ENCODE peak calls at places on chromosomes 2 and 18, in eight cellular contexts. One of them, this sample, is unnamed.
A peak's percentile ranks its signal among the peaks of the same experiment; 100 is the strongest.

GRCh38 chr2:197189770-197190434 is 120.7 kb downstream of the ANKRD44 start:
- DNase-seq in spleen: no peak
- DNase-seq in endodermal cell: peak; percentile 65
- DNase-seq in prostate gland: no peak
- DNase-seq in right cardiac atrium: no peak
- DNase-seq in pancreas: no peak
- DNase-seq in K562: no peak
- DNase-seq in CD8-positive, alpha-beta T cell: no peak
- DNase-seq in this sample: no peak

GRCh38 chr2:9781252-9781651 is 62.0 kb upstream of the TAF1B start:
- DNase-seq in spleen: no peak
- DNase-seq in endodermal cell: no peak
- DNase-seq in prostate gland: peak; percentile 59
- DNase-seq in right cardiac atrium: no peak
- DNase-seq in pancreas: no peak
- DNase-seq in K562: no peak
- DNase-seq in CD8-positive, alpha-beta T cell: no peak
- DNase-seq in this sample: no peak

GRCh38 chr2:212124597-212124996 is 414.0 kb downstream of the ERBB4 start:
- DNase-seq in spleen: no peak
- DNase-seq in endodermal cell: no peak
- DNase-seq in prostate gland: no peak
- DNase-seq in right cardiac atrium: no peak
- DNase-seq in pancreas: no peak
- DNase-seq in K562: no peak
- DNase-seq in CD8-positive, alpha-beta T cell: no peak
- DNase-seq in this sample: peak; percentile 73

GRCh38 chr2:240205348-240205747 is 64.9 kb upstream of the OTOS start:
- DNase-seq in spleen: peak; percentile 34
- DNase-seq in endodermal cell: peak; percentile 77
- DNase-seq in prostate gland: no peak
- DNase-seq in right cardiac atrium: no peak
- DNase-seq in pancreas: no peak
- DNase-seq in K562: no peak
- DNase-seq in CD8-positive, alpha-beta T cell: no peak
- DNase-seq in this sample: no peak

GRCh38 chr18:37122877-37123276 is 293.9 kb downstream of the KIAA1328 start:
- DNase-seq in spleen: no peak
- DNase-seq in endodermal cell: no peak
- DNase-seq in prostate gland: no peak
- DNase-seq in right cardiac atrium: no peak
- DNase-seq in pancreas: no peak
- DNase-seq in K562: no peak
- DNase-seq in CD8-positive, alpha-beta T cell: no peak
- DNase-seq in this sample: no peak

GRCh38 chr2:15855766-15856260 is 84.5 kb upstream of the MYCN start:
- DNase-seq in spleen: no peak
- DNase-seq in endodermal cell: no peak
- DNase-seq in prostate gland: no peak
- DNase-seq in right cardiac atrium: no peak
- DNase-seq in pancreas: no peak
- DNase-seq in K562: no peak
- DNase-seq in CD8-positive, alpha-beta T cell: no peak
- DNase-seq in this sample: no peak

GRCh38 chr18:23703057-23703986 is 14.1 kb downstream of the LAMA3 start:
- DNase-seq in spleen: no peak
- DNase-seq in endodermal cell: no peak
- DNase-seq in prostate gland: peak; percentile 57
- DNase-seq in right cardiac atrium: no peak
- DNase-seq in pancreas: no peak
- DNase-seq in K562: peak; percentile 39
- DNase-seq in CD8-positive, alpha-beta T cell: no peak
- DNase-seq in this sample: peak; percentile 83

GRCh38 chr18:44828080-44828479 is 147.4 kb downstream of the SETBP1 start:
- DNase-seq in spleen: no peak
- DNase-seq in endodermal cell: no peak
- DNase-seq in prostate gland: peak; percentile 13
- DNase-seq in right cardiac atrium: no peak
- DNase-seq in pancreas: no peak
- DNase-seq in K562: no peak
- DNase-seq in CD8-positive, alpha-beta T cell: no peak
- DNase-seq in this sample: no peak

GRCh38 chr2:9392895-9393757 is 30.2 kb downstream of the ITGB1BP1 start:
- DNase-seq in spleen: peak; percentile 60
- DNase-seq in endodermal cell: peak; percentile 78
- DNase-seq in prostate gland: no peak
- DNase-seq in right cardiac atrium: peak; percentile 81
- DNase-seq in pancreas: no peak
- DNase-seq in K562: no peak
- DNase-seq in CD8-positive, alpha-beta T cell: no peak
- DNase-seq in this sample: peak; percentile 71

GRCh38 chr2:74553892-74554820 is at the start of the genes DOK1 and LOXL3:
- DNase-seq in spleen: peak; percentile 97
- DNase-seq in endodermal cell: peak; percentile 94
- DNase-seq in prostate gland: peak; percentile 61
- DNase-seq in right cardiac atrium: peak; percentile 96
- DNase-seq in pancreas: peak; percentile 90
- DNase-seq in K562: peak; percentile 94
- DNase-seq in CD8-positive, alpha-beta T cell: peak; percentile 82
- DNase-seq in this sample: peak; percentile 98

GRCh38 chr2:28392297-28393114 is at the start of gene FOSL2:
- DNase-seq in spleen: peak; percentile 97
- DNase-seq in endodermal cell: peak; percentile 97
- DNase-seq in prostate gland: peak; percentile 98
- DNase-seq in right cardiac atrium: peak; percentile 98
- DNase-seq in pancreas: peak; percentile 96
- DNase-seq in K562: peak; percentile 93
- DNase-seq in CD8-positive, alpha-beta T cell: peak; percentile 98
- DNase-seq in this sample: peak; percentile 100

GRCh38 chr2:98468621-98469236 is 24.1 kb downstream of the INPP4A start:
- DNase-seq in spleen: peak; percentile 22
- DNase-seq in endodermal cell: no peak
- DNase-seq in prostate gland: no peak
- DNase-seq in right cardiac atrium: no peak
- DNase-seq in pancreas: no peak
- DNase-seq in K562: no peak
- DNase-seq in CD8-positive, alpha-beta T cell: peak; percentile 34
- DNase-seq in this sample: peak; percentile 32

GRCh38 chr2:186570587-186570986 is 19.3 kb upstream of the ITGAV start:
- DNase-seq in spleen: no peak
- DNase-seq in endodermal cell: no peak
- DNase-seq in prostate gland: no peak
- DNase-seq in right cardiac atrium: no peak
- DNase-seq in pancreas: no peak
- DNase-seq in K562: no peak
- DNase-seq in CD8-positive, alpha-beta T cell: no peak
- DNase-seq in this sample: peak; percentile 66

GRCh38 chr2:204108874-204109295 is 172.3 kb downstream of the ICOS start:
- DNase-seq in spleen: no peak
- DNase-seq in endodermal cell: no peak
- DNase-seq in prostate gland: no peak
- DNase-seq in right cardiac atrium: no peak
- DNase-seq in pancreas: no peak
- DNase-seq in K562: no peak
- DNase-seq in CD8-positive, alpha-beta T cell: peak; percentile 21
- DNase-seq in this sample: no peak

GRCh38 chr2:190964170-190964795 is 49.7 kb downstream of the STAT1 start:
- DNase-seq in spleen: peak; percentile 50
- DNase-seq in endodermal cell: no peak
- DNase-seq in prostate gland: no peak
- DNase-seq in right cardiac atrium: no peak
- DNase-seq in pancreas: no peak
- DNase-seq in K562: no peak
- DNase-seq in CD8-positive, alpha-beta T cell: no peak
- DNase-seq in this sample: no peak

GRCh38 chr2:240556553-240557100 is 1.2 kb downstream of the ANKMY1 start:
- DNase-seq in spleen: peak; percentile 89
- DNase-seq in endodermal cell: peak; percentile 89
- DNase-seq in prostate gland: peak; percentile 5
- DNase-seq in right cardiac atrium: peak; percentile 68
- DNase-seq in pancreas: peak; percentile 64
- DNase-seq in K562: peak; percentile 37
- DNase-seq in CD8-positive, alpha-beta T cell: peak; percentile 78
- DNase-seq in this sample: peak; percentile 40

GRCh38 chr2:235850771-235851551 is 317.2 kb downstream of the GBX2 start:
- DNase-seq in spleen: peak; percentile 65
- DNase-seq in endodermal cell: no peak
- DNase-seq in prostate gland: no peak
- DNase-seq in right cardiac atrium: no peak
- DNase-seq in pancreas: no peak
- DNase-seq in K562: no peak
- DNase-seq in CD8-positive, alpha-beta T cell: no peak
- DNase-seq in this sample: peak; percentile 65

GRCh38 chr2:64888591-64889309 is 100.4 kb upstream of the SLC1A4 start:
- DNase-seq in spleen: no peak
- DNase-seq in endodermal cell: peak; percentile 86
- DNase-seq in prostate gland: no peak
- DNase-seq in right cardiac atrium: no peak
- DNase-seq in pancreas: no peak
- DNase-seq in K562: peak; percentile 26
- DNase-seq in CD8-positive, alpha-beta T cell: no peak
- DNase-seq in this sample: peak; percentile 24

GRCh38 chr2:163604941-163605555 is 130.8 kb downstream of the FIGN start:
- DNase-seq in spleen: no peak
- DNase-seq in endodermal cell: no peak
- DNase-seq in prostate gland: no peak
- DNase-seq in right cardiac atrium: no peak
- DNase-seq in pancreas: no peak
- DNase-seq in K562: no peak
- DNase-seq in CD8-positive, alpha-beta T cell: no peak
- DNase-seq in this sample: peak; percentile 55

GRCh38 chr18:10877974-10878373 is 271.4 kb downstream of the PIEZO2 start:
- DNase-seq in spleen: no peak
- DNase-seq in endodermal cell: no peak
- DNase-seq in prostate gland: no peak
- DNase-seq in right cardiac atrium: no peak
- DNase-seq in pancreas: no peak
- DNase-seq in K562: no peak
- DNase-seq in CD8-positive, alpha-beta T cell: no peak
- DNase-seq in this sample: no peak

GRCh38 chr18:10872297-10872696 is 277.1 kb downstream of the PIEZO2 start:
- DNase-seq in spleen: no peak
- DNase-seq in endodermal cell: no peak
- DNase-seq in prostate gland: no peak
- DNase-seq in right cardiac atrium: no peak
- DNase-seq in pancreas: no peak
- DNase-seq in K562: no peak
- DNase-seq in CD8-positive, alpha-beta T cell: no peak
- DNase-seq in this sample: no peak

GRCh38 chr18:10878703-10879102 is 270.7 kb downstream of the PIEZO2 start:
- DNase-seq in spleen: no peak
- DNase-seq in endodermal cell: no peak
- DNase-seq in prostate gland: no peak
- DNase-seq in right cardiac atrium: no peak
- DNase-seq in pancreas: no peak
- DNase-seq in K562: no peak
- DNase-seq in CD8-positive, alpha-beta T cell: no peak
- DNase-seq in this sample: no peak

DNA sequence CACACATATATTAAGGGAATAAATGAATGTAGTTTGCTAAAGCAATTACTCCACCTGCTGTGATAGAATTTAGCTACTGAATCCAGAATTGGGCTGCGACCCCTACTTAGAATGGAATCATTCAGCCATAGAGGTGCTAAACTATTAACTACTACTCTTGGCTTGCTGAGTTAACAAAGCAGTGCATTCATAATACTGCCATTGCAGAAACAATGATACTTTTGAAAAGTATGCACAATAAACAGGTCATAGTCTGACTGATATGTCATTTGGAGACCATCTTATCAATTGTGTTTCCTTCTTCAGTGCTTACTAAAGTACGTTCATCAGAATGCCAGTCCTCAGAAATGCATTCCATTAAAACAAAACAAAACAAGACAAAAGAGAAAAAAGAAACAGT is 273.5 kb downstream of the PIEZO2 start:
- DNase-seq in spleen: no peak
- DNase-seq in endodermal cell: no peak
- DNase-seq in prostate gland: no peak
- DNase-seq in right cardiac atrium: no peak
- DNase-seq in pancreas: no peak
- DNase-seq in K562: no peak
- DNase-seq in CD8-positive, alpha-beta T cell: no peak
- DNase-seq in this sample: no peak
- H3K4me1 ChIP-seq in spleen: no peaks in the 10 kb centered on the region
- H3K4me1 ChIP-seq in endodermal cell: no peaks in the 10 kb centered on the region
- H3K4me1 ChIP-seq in prostate gland: no peaks in the 10 kb centered on the region
- H3K4me1 ChIP-seq in right cardiac atrium: no peaks in the 10 kb centered on the region
- H3K4me1 ChIP-seq in pancreas: no peaks in the 10 kb centered on the region
- H3K4me1 ChIP-seq in K562: no peaks in the 10 kb centered on the region
- H3K4me1 ChIP-seq in CD8-positive, alpha-beta T cell: no peaks in the 10 kb centered on the region
- H3K4me1 ChIP-seq in this sample: no peaks in the 10 kb centered on the region

GRCh38 chr2:225272173-225272572 is 127.3 kb upstream of the NYAP2 start:
- DNase-seq in spleen: no peak
- DNase-seq in endodermal cell: no peak
- DNase-seq in prostate gland: no peak
- DNase-seq in right cardiac atrium: no peak
- DNase-seq in pancreas: no peak
- DNase-seq in K562: no peak
- DNase-seq in CD8-positive, alpha-beta T cell: no peak
- DNase-seq in this sample: no peak
- H3K9me3 ChIP-seq in spleen: no peaks in the 10 kb centered on the region
- H3K9me3 ChIP-seq in endodermal cell: no peaks in the 10 kb centered on the region
- H3K9me3 ChIP-seq in prostate gland: no peaks in the 10 kb centered on the region
- H3K9me3 ChIP-seq in right cardiac atrium: no peaks in the 10 kb centered on the region
- H3K9me3 ChIP-seq in pancreas: no peaks in the 10 kb centered on the region
- H3K9me3 ChIP-seq in K562: no peaks in the 10 kb centered on the region
- H3K9me3 ChIP-seq in CD8-positive, alpha-beta T cell: no peaks in the 10 kb centered on the region
- H3K9me3 ChIP-seq in this sample: no peaks in the 10 kb centered on the region

GRCh38 chr2:120763516-120763915 is 27.8 kb downstream of the GLI2 start:
- DNase-seq in spleen: peak; percentile 72
- DNase-seq in endodermal cell: peak; percentile 54
- DNase-seq in prostate gland: no peak
- DNase-seq in right cardiac atrium: peak; percentile 70
- DNase-seq in pancreas: no peak
- DNase-seq in K562: no peak
- DNase-seq in CD8-positive, alpha-beta T cell: no peak
- DNase-seq in this sample: no peak
- H3K4me1 ChIP-seq in spleen: peaks cover 17% of the 10 kb centered on the region
- H3K4me1 ChIP-seq in endodermal cell: peaks cover 25% of the 10 kb centered on the region
- H3K4me1 ChIP-seq in prostate gland: no peaks in the 10 kb centered on the region
- H3K4me1 ChIP-seq in right cardiac atrium: peaks cover 9% of the 10 kb centered on the region
- H3K4me1 ChIP-seq in pancreas: no peaks in the 10 kb centered on the region
- H3K4me1 ChIP-seq in K562: peaks cover 3% of the 10 kb centered on the region
- H3K4me1 ChIP-seq in CD8-positive, alpha-beta T cell: no peaks in the 10 kb centered on the region
- H3K4me1 ChIP-seq in this sample: peaks cover 34% of the 10 kb centered on the region

DNA sequence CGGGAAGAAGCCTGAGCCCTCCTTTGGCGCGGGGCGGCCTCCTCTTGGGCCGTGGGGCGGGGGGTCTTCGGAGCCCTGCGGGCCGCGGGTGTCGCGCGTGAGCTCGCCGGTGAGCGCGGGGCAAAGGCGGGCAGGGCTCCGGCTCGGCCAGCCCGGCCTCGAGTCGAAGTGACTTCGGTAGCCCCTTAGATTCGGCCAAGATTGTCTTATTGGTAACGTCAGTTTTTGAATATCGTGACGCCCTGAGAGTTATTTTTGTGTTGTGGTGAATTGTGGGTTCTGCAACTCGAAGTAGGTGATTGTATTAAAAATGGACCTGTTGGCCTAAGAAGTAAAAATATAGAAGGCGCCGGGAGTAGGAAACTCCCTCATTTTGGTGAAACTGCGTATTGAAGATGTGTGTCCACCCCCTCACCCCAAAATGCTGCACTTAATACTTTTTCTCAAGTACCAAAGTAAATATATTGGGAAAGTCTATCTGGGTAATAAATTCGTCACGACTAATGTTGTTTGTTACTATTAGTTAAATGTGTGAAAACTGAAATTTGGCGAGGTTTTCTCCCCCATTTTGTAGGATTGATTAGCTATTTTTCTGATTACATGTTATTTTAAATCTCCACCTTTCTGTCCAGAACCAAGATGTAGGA is 746 bp downstream of the MARCHF7 start:
- DNase-seq in spleen: no peak
- DNase-seq in endodermal cell: no peak
- DNase-seq in prostate gland: no peak
- DNase-seq in right cardiac atrium: no peak
- DNase-seq in pancreas: no peak
- DNase-seq in K562: no peak
- DNase-seq in CD8-positive, alpha-beta T cell: no peak
- DNase-seq in this sample: peak; percentile 64
- H3K9me3 ChIP-seq in spleen: no peaks in the 10 kb centered on the region
- H3K9me3 ChIP-seq in endodermal cell: no peaks in the 10 kb centered on the region
- H3K9me3 ChIP-seq in prostate gland: no peaks in the 10 kb centered on the region
- H3K9me3 ChIP-seq in right cardiac atrium: no peaks in the 10 kb centered on the region
- H3K9me3 ChIP-seq in pancreas: no peaks in the 10 kb centered on the region
- H3K9me3 ChIP-seq in K562: no peaks in the 10 kb centered on the region
- H3K9me3 ChIP-seq in CD8-positive, alpha-beta T cell: no peaks in the 10 kb centered on the region
- H3K9me3 ChIP-seq in this sample: no peaks in the 10 kb centered on the region

This sample was measured in cardiac muscle cell.